ENCODE peak calls at places on chromosomes 2 and 18, in four cellular contexts. One of them, this sample, is unnamed.

GRCh38 chr2:7881456-7881855 is 800.4 kb upstream of the ID2 start:
- DNase-seq in NCI-H1105: no peak
- DNase-seq in HFFc6: no peak
- DNase-seq in astrocyte of the spinal cord: no peak
- DNase-seq in this sample: no peak

GRCh38 chr2:237558918-237559645 is 7.3 kb upstream of the PRLH start:
- DNase-seq in NCI-H1105: peak
- DNase-seq in HFFc6: peak
- DNase-seq in astrocyte of the spinal cord: peak
- DNase-seq in this sample: no peak

GRCh38 chr2:62036229-62036628 is 130.8 kb downstream of the COMMD1 start:
- DNase-seq in NCI-H1105: no peak
- DNase-seq in HFFc6: no peak
- DNase-seq in astrocyte of the spinal cord: no peak
- DNase-seq in this sample: no peak

GRCh38 chr2:219289537-219290361 is 10.6 kb downstream of the DNAJB2 start:
- DNase-seq in NCI-H1105: no peak
- DNase-seq in HFFc6: peak
- DNase-seq in astrocyte of the spinal cord: peak
- DNase-seq in this sample: no peak

GRCh38 chr18:6382968-6383367 is 31.7 kb downstream of the L3MBTL4 start:
- DNase-seq in NCI-H1105: no peak
- DNase-seq in HFFc6: no peak
- DNase-seq in astrocyte of the spinal cord: no peak
- DNase-seq in this sample: no peak

GRCh38 chr18:72410399-72410798 is 133.7 kb downstream of the CBLN2 start:
- DNase-seq in NCI-H1105: no peak
- DNase-seq in HFFc6: no peak
- DNase-seq in astrocyte of the spinal cord: peak
- DNase-seq in this sample: no peak

GRCh38 chr18:70429847-70430500 is 141.1 kb downstream of the SOCS6 start:
- DNase-seq in NCI-H1105: no peak
- DNase-seq in HFFc6: no peak
- DNase-seq in astrocyte of the spinal cord: no peak
- DNase-seq in this sample: no peak

GRCh38 chr2:231017250-231017636 is 20.1 kb upstream of the C2orf72 start:
- DNase-seq in NCI-H1105: no peak
- DNase-seq in HFFc6: no peak
- DNase-seq in astrocyte of the spinal cord: no peak
- DNase-seq in this sample: no peak

GRCh38 chr2:138503087-138503442 is 1.5 kb downstream of the SPOPL start:
- DNase-seq in NCI-H1105: no peak
- DNase-seq in HFFc6: no peak
- DNase-seq in astrocyte of the spinal cord: no peak
- DNase-seq in this sample: no peak

GRCh38 chr2:26537826-26538475 is 60.0 kb upstream of the OTOF start:
- DNase-seq in NCI-H1105: no peak
- DNase-seq in HFFc6: no peak
- DNase-seq in astrocyte of the spinal cord: no peak
- DNase-seq in this sample: no peak

GRCh38 chr2:58660046-58660445 is 418.9 kb upstream of the FANCL start:
- DNase-seq in NCI-H1105: no peak
- DNase-seq in HFFc6: no peak
- DNase-seq in astrocyte of the spinal cord: no peak
- DNase-seq in this sample: no peak

GRCh38 chr2:23706613-23707078 is 220.3 kb downstream of the ATAD2B start:
- DNase-seq in NCI-H1105: no peak
- DNase-seq in HFFc6: no peak
- DNase-seq in astrocyte of the spinal cord: no peak
- DNase-seq in this sample: no peak

GRCh38 chr2:140695163-140695562 is 1435.7 kb downstream of the LRP1B start:
- DNase-seq in NCI-H1105: no peak
- DNase-seq in HFFc6: no peak
- DNase-seq in astrocyte of the spinal cord: peak
- DNase-seq in this sample: no peak

GRCh38 chr2:150732064-150732463 is 244.6 kb upstream of the RND3 start:
- DNase-seq in NCI-H1105: no peak
- DNase-seq in HFFc6: peak
- DNase-seq in astrocyte of the spinal cord: peak
- DNase-seq in this sample: no peak

GRCh38 chr2:144198116-144198515 is 321.8 kb downstream of the ZEB2 start:
- DNase-seq in NCI-H1105: no peak
- DNase-seq in HFFc6: peak
- DNase-seq in astrocyte of the spinal cord: peak
- DNase-seq in this sample: no peak

GRCh38 chr2:239768907-239769573 is 256.1 kb downstream of the NDUFA10 start:
- DNase-seq in NCI-H1105: no peak
- DNase-seq in HFFc6: no peak
- DNase-seq in astrocyte of the spinal cord: no peak
- DNase-seq in this sample: no peak